ENCODE peak calls at places on chromosomes 4 and X, in six cellular contexts. One of them, this sample, is unnamed.

GRCh38 chr4:6184169-6184568 is 16.2 kb downstream of the JAKMIP1 start:
- DNase-seq in frontal cortex: no peak
- DNase-seq in iris pigment epithelial cell: no peak
- DNase-seq in dermis blood vessel endothelial cell: no peak
- DNase-seq in NCI-H774: no peak
- DNase-seq in RPMI8226: no peak
- DNase-seq in this sample: no peak

GRCh38 chr4:123110147-123110546 is 187.8 kb upstream of the NUDT6 start:
- DNase-seq in frontal cortex: no peak
- DNase-seq in iris pigment epithelial cell: no peak
- DNase-seq in dermis blood vessel endothelial cell: no peak
- DNase-seq in NCI-H774: no peak
- DNase-seq in RPMI8226: no peak
- DNase-seq in this sample: no peak

GRCh38 chr4:6523251-6523650 is 50.8 kb upstream of the PPP2R2C start:
- DNase-seq in frontal cortex: no peak
- DNase-seq in iris pigment epithelial cell: peak; percentile 55
- DNase-seq in dermis blood vessel endothelial cell: peak; percentile 7
- DNase-seq in NCI-H774: no peak
- DNase-seq in RPMI8226: no peak
- DNase-seq in this sample: no peak

GRCh38 chr4:157992038-157992706 is 180.7 kb downstream of the GASK1B start:
- DNase-seq in frontal cortex: peak; percentile 19
- DNase-seq in iris pigment epithelial cell: peak; percentile 69
- DNase-seq in dermis blood vessel endothelial cell: peak; percentile 92
- DNase-seq in NCI-H774: peak; percentile 5
- DNase-seq in RPMI8226: peak; percentile 59
- DNase-seq in this sample: peak; percentile 52

GRCh38 chr4:95839891-95840290 is at the start of gene PDHA2:
- DNase-seq in frontal cortex: no peak
- DNase-seq in iris pigment epithelial cell: no peak
- DNase-seq in dermis blood vessel endothelial cell: no peak
- DNase-seq in NCI-H774: no peak
- DNase-seq in RPMI8226: no peak
- DNase-seq in this sample: no peak

GRCh38 chr4:96879527-96879926 is 1039.6 kb downstream of the PDHA2 start:
- DNase-seq in frontal cortex: no peak
- DNase-seq in iris pigment epithelial cell: no peak
- DNase-seq in dermis blood vessel endothelial cell: no peak
- DNase-seq in NCI-H774: no peak
- DNase-seq in RPMI8226: no peak
- DNase-seq in this sample: no peak

GRCh38 chrX:132209527-132209926 is 9.7 kb downstream of the RAP2C start:
- DNase-seq in frontal cortex: no peak
- DNase-seq in iris pigment epithelial cell: peak; percentile 61
- DNase-seq in dermis blood vessel endothelial cell: no peak
- DNase-seq in NCI-H774: no peak
- DNase-seq in RPMI8226: no peak
- DNase-seq in this sample: no peak

GRCh38 chr4:76623217-76624060 is 188.4 kb downstream of the SHROOM3 start:
- DNase-seq in frontal cortex: no peak
- DNase-seq in iris pigment epithelial cell: no peak
- DNase-seq in dermis blood vessel endothelial cell: no peak
- DNase-seq in NCI-H774: no peak
- DNase-seq in RPMI8226: no peak
- DNase-seq in this sample: no peak

GRCh38 chr4:40255722-40256281 is 59.0 kb downstream of the RHOH start:
- DNase-seq in frontal cortex: no peak
- DNase-seq in iris pigment epithelial cell: peak; percentile 99
- DNase-seq in dermis blood vessel endothelial cell: peak; percentile 92
- DNase-seq in NCI-H774: no peak
- DNase-seq in RPMI8226: no peak
- DNase-seq in this sample: no peak

GRCh38 chr4:6492861-6493667 is 20.6 kb upstream of the PPP2R2C start:
- DNase-seq in frontal cortex: no peak
- DNase-seq in iris pigment epithelial cell: no peak
- DNase-seq in dermis blood vessel endothelial cell: no peak
- DNase-seq in NCI-H774: no peak
- DNase-seq in RPMI8226: no peak
- DNase-seq in this sample: no peak

GRCh38 chrX:19028560-19028959 is 44.6 kb upstream of the PHKA2 start:
- DNase-seq in frontal cortex: no peak
- DNase-seq in iris pigment epithelial cell: no peak
- DNase-seq in dermis blood vessel endothelial cell: no peak
- DNase-seq in NCI-H774: no peak
- DNase-seq in RPMI8226: no peak
- DNase-seq in this sample: no peak

GRCh38 chr4:52824603-52825310 is 37.4 kb upstream of the RASL11B start:
- DNase-seq in frontal cortex: no peak
- DNase-seq in iris pigment epithelial cell: peak; percentile 59
- DNase-seq in dermis blood vessel endothelial cell: no peak
- DNase-seq in NCI-H774: no peak
- DNase-seq in RPMI8226: no peak
- DNase-seq in this sample: no peak

GRCh38 chrX:19807414-19807813 is 80.0 kb downstream of the SH3KBP1 start:
- DNase-seq in frontal cortex: no peak
- DNase-seq in iris pigment epithelial cell: no peak
- DNase-seq in dermis blood vessel endothelial cell: no peak
- DNase-seq in NCI-H774: no peak
- DNase-seq in RPMI8226: no peak
- DNase-seq in this sample: no peak

GRCh38 chr4:117417856-117418255 is 332.5 kb upstream of the TRAM1L1 start:
- DNase-seq in frontal cortex: no peak
- DNase-seq in iris pigment epithelial cell: no peak
- DNase-seq in dermis blood vessel endothelial cell: no peak
- DNase-seq in NCI-H774: no peak
- DNase-seq in RPMI8226: no peak
- DNase-seq in this sample: no peak

GRCh38 chr4:118955515-118955914 is 66.9 kb downstream of the SYNPO2 start:
- DNase-seq in frontal cortex: no peak
- DNase-seq in iris pigment epithelial cell: peak; percentile 50
- DNase-seq in dermis blood vessel endothelial cell: no peak
- DNase-seq in NCI-H774: no peak
- DNase-seq in RPMI8226: no peak
- DNase-seq in this sample: no peak

GRCh38 chrX:153873282-153874090 is 12.5 kb downstream of the L1CAM start:
- DNase-seq in frontal cortex: no peak
- DNase-seq in iris pigment epithelial cell: no peak
- DNase-seq in dermis blood vessel endothelial cell: no peak
- DNase-seq in NCI-H774: no peak
- DNase-seq in RPMI8226: no peak
- DNase-seq in this sample: no peak

GRCh38 chrX:44155126-44155525 is 181.9 kb upstream of the NDP start:
- DNase-seq in frontal cortex: no peak
- DNase-seq in iris pigment epithelial cell: no peak
- DNase-seq in dermis blood vessel endothelial cell: no peak
- DNase-seq in NCI-H774: no peak
- DNase-seq in RPMI8226: no peak
- DNase-seq in this sample: no peak

GRCh38 chr4:165060938-165061337 is 7.3 kb downstream of the TRIM75 start:
- DNase-seq in frontal cortex: no peak
- DNase-seq in iris pigment epithelial cell: no peak
- DNase-seq in dermis blood vessel endothelial cell: no peak
- DNase-seq in NCI-H774: no peak
- DNase-seq in RPMI8226: no peak
- DNase-seq in this sample: no peak

GRCh38 chr4:147096667-147097604 is 151.3 kb upstream of the TTC29 start:
- DNase-seq in frontal cortex: peak; percentile 24
- DNase-seq in iris pigment epithelial cell: peak; percentile 64
- DNase-seq in dermis blood vessel endothelial cell: peak; percentile 72
- DNase-seq in NCI-H774: no peak
- DNase-seq in RPMI8226: peak; percentile 40
- DNase-seq in this sample: peak; percentile 13

GRCh38 chr4:140257461-140258305 is 103.7 kb upstream of the MAML3 start:
- DNase-seq in frontal cortex: no peak
- DNase-seq in iris pigment epithelial cell: peak; percentile 74
- DNase-seq in dermis blood vessel endothelial cell: no peak
- DNase-seq in NCI-H774: no peak
- DNase-seq in RPMI8226: no peak
- DNase-seq in this sample: no peak

GRCh38 chr4:10587296-10587695 is 97.3 kb downstream of the CLNK start:
- DNase-seq in frontal cortex: no peak
- DNase-seq in iris pigment epithelial cell: no peak
- DNase-seq in dermis blood vessel endothelial cell: no peak
- DNase-seq in NCI-H774: no peak
- DNase-seq in RPMI8226: no peak
- DNase-seq in this sample: no peak

GRCh38 chrX:109684136-109684535 is 48.9 kb downstream of the ACSL4 start:
- DNase-seq in frontal cortex: no peak
- DNase-seq in iris pigment epithelial cell: peak; percentile 54
- DNase-seq in dermis blood vessel endothelial cell: no peak
- DNase-seq in NCI-H774: no peak
- DNase-seq in RPMI8226: no peak
- DNase-seq in this sample: no peak

GRCh38 chrX:153828723-153829548 is 1.4 kb downstream of the PDZD4 start:
- DNase-seq in frontal cortex: peak; percentile 7
- DNase-seq in iris pigment epithelial cell: no peak
- DNase-seq in dermis blood vessel endothelial cell: no peak
- DNase-seq in NCI-H774: no peak
- DNase-seq in RPMI8226: no peak
- DNase-seq in this sample: no peak

GRCh38 chrX:13091111-13091765 is 46.8 kb upstream of the FAM9C start:
- DNase-seq in frontal cortex: no peak
- DNase-seq in iris pigment epithelial cell: peak; percentile 68
- DNase-seq in dermis blood vessel endothelial cell: no peak
- DNase-seq in NCI-H774: no peak
- DNase-seq in RPMI8226: no peak
- DNase-seq in this sample: no peak

GRCh38 chrX:72028701-72029470 is 102.8 kb downstream of the RTL5 start:
- DNase-seq in frontal cortex: no peak
- DNase-seq in iris pigment epithelial cell: no peak
- DNase-seq in dermis blood vessel endothelial cell: no peak
- DNase-seq in NCI-H774: no peak
- DNase-seq in RPMI8226: no peak
- DNase-seq in this sample: no peak

GRCh38 chrX:136586386-136586785 is 54.4 kb downstream of the VGLL1 start:
- DNase-seq in frontal cortex: no peak
- DNase-seq in iris pigment epithelial cell: peak; percentile 7
- DNase-seq in dermis blood vessel endothelial cell: no peak
- DNase-seq in NCI-H774: no peak
- DNase-seq in RPMI8226: no peak
- DNase-seq in this sample: no peak

GRCh38 chrX:118904218-118904617 is 70.2 kb upstream of the LONRF3 start:
- DNase-seq in frontal cortex: no peak
- DNase-seq in iris pigment epithelial cell: no peak
- DNase-seq in dermis blood vessel endothelial cell: no peak
- DNase-seq in NCI-H774: no peak
- DNase-seq in RPMI8226: no peak
- DNase-seq in this sample: no peak

GRCh38 chrX:20265726-20266681 is 705 bp downstream of the RPS6KA3 start:
- DNase-seq in frontal cortex: peak; percentile 4
- DNase-seq in iris pigment epithelial cell: peak; percentile 28
- DNase-seq in dermis blood vessel endothelial cell: peak; percentile 37
- DNase-seq in NCI-H774: no peak
- DNase-seq in RPMI8226: peak; percentile 45
- DNase-seq in this sample: no peak

This sample was measured in NCI-H1417 treated with DMSO at 0.1 percent for 48 hours.